ENCODE peak calls at places on chromosomes 1 and 21, in nine cellular contexts. One of them, this sample, is unnamed. For H3K4me1 and H3K36me3, the result is how much of the 10 kb centered on the place peaks cover.

GRCh38 chr1:6345009-6345408 is 48.6 kb downstream of the ACOT7 start:
- DNase-seq in lung: no peak
- DNase-seq in adrenal gland: no peak
- DNase-seq in tibial artery: no peak
- DNase-seq in thyroid gland: no peak
- DNase-seq in CD8-positive, alpha-beta T cell: no peak
- DNase-seq in left ventricle myocardium inferior: no peak
- DNase-seq in pancreas: no peak
- DNase-seq in PC-9: no peak
- DNase-seq in this sample: peak

GRCh38 chr21:35222021-35222420 is 172.9 kb upstream of the RUNX1 start:
- DNase-seq in lung: no peak
- DNase-seq in adrenal gland: no peak
- DNase-seq in tibial artery: no peak
- DNase-seq in thyroid gland: no peak
- DNase-seq in CD8-positive, alpha-beta T cell: no peak
- DNase-seq in left ventricle myocardium inferior: no peak
- DNase-seq in pancreas: no peak
- DNase-seq in PC-9: no peak
- DNase-seq in this sample: no peak

GRCh38 chr21:34243562-34243961 is 120.2 kb upstream of the KCNE2 start:
- DNase-seq in lung: peak
- DNase-seq in adrenal gland: peak
- DNase-seq in tibial artery: no peak
- DNase-seq in thyroid gland: peak
- DNase-seq in CD8-positive, alpha-beta T cell: no peak
- DNase-seq in left ventricle myocardium inferior: no peak
- DNase-seq in pancreas: no peak
- DNase-seq in PC-9: peak
- DNase-seq in this sample: no peak

GRCh38 chr1:184622136-184622823 is 132.4 kb downstream of the EDEM3 start:
- DNase-seq in lung: peak
- DNase-seq in adrenal gland: peak
- DNase-seq in tibial artery: peak
- DNase-seq in thyroid gland: peak
- DNase-seq in CD8-positive, alpha-beta T cell: no peak
- DNase-seq in left ventricle myocardium inferior: peak
- DNase-seq in pancreas: peak
- DNase-seq in PC-9: no peak
- DNase-seq in this sample: peak

GRCh38 chr1:77514871-77515776 is 167.3 kb downstream of the ZZZ3 start:
- DNase-seq in lung: no peak
- DNase-seq in adrenal gland: peak
- DNase-seq in tibial artery: no peak
- DNase-seq in thyroid gland: no peak
- DNase-seq in CD8-positive, alpha-beta T cell: no peak
- DNase-seq in left ventricle myocardium inferior: peak
- DNase-seq in pancreas: no peak
- DNase-seq in PC-9: no peak
- DNase-seq in this sample: no peak

GRCh38 chr1:244967159-244967558 is 102.8 kb upstream of the HNRNPU start:
- DNase-seq in lung: no peak
- DNase-seq in adrenal gland: no peak
- DNase-seq in tibial artery: no peak
- DNase-seq in thyroid gland: no peak
- DNase-seq in CD8-positive, alpha-beta T cell: no peak
- DNase-seq in left ventricle myocardium inferior: no peak
- DNase-seq in pancreas: no peak
- DNase-seq in PC-9: no peak
- DNase-seq in this sample: no peak

GRCh38 chr1:67144696-67145095 is 9.9 kb upstream of the C1orf141 start:
- DNase-seq in lung: no peak
- DNase-seq in adrenal gland: no peak
- DNase-seq in tibial artery: no peak
- DNase-seq in thyroid gland: no peak
- DNase-seq in CD8-positive, alpha-beta T cell: no peak
- DNase-seq in left ventricle myocardium inferior: no peak
- DNase-seq in pancreas: no peak
- DNase-seq in PC-9: no peak
- DNase-seq in this sample: no peak

GRCh38 chr1:29264773-29265389 is 28.6 kb downstream of the PTPRU start:
- DNase-seq in lung: no peak
- DNase-seq in adrenal gland: no peak
- DNase-seq in tibial artery: no peak
- DNase-seq in thyroid gland: no peak
- DNase-seq in CD8-positive, alpha-beta T cell: no peak
- DNase-seq in left ventricle myocardium inferior: no peak
- DNase-seq in pancreas: no peak
- DNase-seq in PC-9: no peak
- DNase-seq in this sample: no peak

GRCh38 chr1:213268221-213268620 is 217.2 kb downstream of the RPS6KC1 start:
- DNase-seq in lung: no peak
- DNase-seq in adrenal gland: no peak
- DNase-seq in tibial artery: no peak
- DNase-seq in thyroid gland: no peak
- DNase-seq in CD8-positive, alpha-beta T cell: no peak
- DNase-seq in left ventricle myocardium inferior: no peak
- DNase-seq in pancreas: no peak
- DNase-seq in PC-9: no peak
- DNase-seq in this sample: no peak

GRCh38 chr1:170076199-170076598 is 1.7 kb upstream of the KIFAP3 start:
- DNase-seq in lung: no peak
- DNase-seq in adrenal gland: no peak
- DNase-seq in tibial artery: no peak
- DNase-seq in thyroid gland: no peak
- DNase-seq in CD8-positive, alpha-beta T cell: no peak
- DNase-seq in left ventricle myocardium inferior: no peak
- DNase-seq in pancreas: no peak
- DNase-seq in PC-9: no peak
- DNase-seq in this sample: no peak

GRCh38 chr1:218659911-218660677 is 315.0 kb downstream of the TGFB2 start:
- DNase-seq in lung: no peak
- DNase-seq in adrenal gland: no peak
- DNase-seq in tibial artery: no peak
- DNase-seq in thyroid gland: no peak
- DNase-seq in CD8-positive, alpha-beta T cell: no peak
- DNase-seq in left ventricle myocardium inferior: no peak
- DNase-seq in pancreas: no peak
- DNase-seq in PC-9: peak
- DNase-seq in this sample: no peak

GRCh38 chr1:157203166-157203565 is 65.0 kb upstream of the ETV3 start:
- DNase-seq in lung: no peak
- DNase-seq in adrenal gland: no peak
- DNase-seq in tibial artery: no peak
- DNase-seq in thyroid gland: no peak
- DNase-seq in CD8-positive, alpha-beta T cell: no peak
- DNase-seq in left ventricle myocardium inferior: no peak
- DNase-seq in pancreas: no peak
- DNase-seq in PC-9: no peak
- DNase-seq in this sample: no peak

GRCh38 chr1:37890378-37891014 is 31.1 kb upstream of the MTF1 start:
- DNase-seq in lung: no peak
- DNase-seq in adrenal gland: no peak
- DNase-seq in tibial artery: no peak
- DNase-seq in thyroid gland: no peak
- DNase-seq in CD8-positive, alpha-beta T cell: no peak
- DNase-seq in left ventricle myocardium inferior: no peak
- DNase-seq in pancreas: no peak
- DNase-seq in PC-9: no peak
- DNase-seq in this sample: no peak

GRCh38 chr1:71222668-71223067 is 141.8 kb upstream of the ZRANB2 start:
- DNase-seq in lung: no peak
- DNase-seq in adrenal gland: no peak
- DNase-seq in tibial artery: no peak
- DNase-seq in thyroid gland: no peak
- DNase-seq in CD8-positive, alpha-beta T cell: no peak
- DNase-seq in left ventricle myocardium inferior: no peak
- DNase-seq in pancreas: no peak
- DNase-seq in PC-9: no peak
- DNase-seq in this sample: no peak

DNA sequence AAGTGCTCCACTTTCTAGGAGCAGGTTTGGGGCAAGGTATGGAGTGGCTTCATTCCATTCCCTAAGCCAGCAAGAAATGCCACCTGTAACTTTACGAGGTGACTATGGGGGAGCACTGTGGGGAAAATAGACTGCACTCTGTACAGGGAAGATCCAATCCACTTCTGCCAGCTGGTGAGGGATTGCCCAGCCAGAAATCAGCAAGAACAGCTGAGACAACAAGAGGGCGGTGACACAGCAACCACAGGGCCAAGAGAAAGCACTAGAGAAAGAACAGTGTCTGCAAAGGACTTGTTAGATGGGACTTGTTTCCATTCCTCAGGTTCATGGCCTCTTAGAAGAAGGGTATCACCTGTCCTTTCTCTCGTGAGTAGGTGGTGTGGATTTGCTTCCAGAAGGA is 19.6 kb downstream of the CAPN8 start:
- DNase-seq in lung: no peak
- DNase-seq in adrenal gland: no peak
- DNase-seq in tibial artery: no peak
- DNase-seq in thyroid gland: no peak
- DNase-seq in CD8-positive, alpha-beta T cell: no peak
- DNase-seq in left ventricle myocardium inferior: no peak
- DNase-seq in pancreas: peak
- DNase-seq in PC-9: no peak
- DNase-seq in this sample: no peak
- H3K4me1 ChIP-seq in lung: under half
- H3K4me1 ChIP-seq in adrenal gland: under half
- H3K4me1 ChIP-seq in tibial artery: under half
- H3K4me1 ChIP-seq in thyroid gland: under half
- H3K4me1 ChIP-seq in CD8-positive, alpha-beta T cell: under half
- H3K4me1 ChIP-seq in left ventricle myocardium inferior: under half
- H3K4me1 ChIP-seq in pancreas: under half
- H3K4me1 ChIP-seq in PC-9: under half
- H3K4me1 ChIP-seq in this sample: under half

DNA sequence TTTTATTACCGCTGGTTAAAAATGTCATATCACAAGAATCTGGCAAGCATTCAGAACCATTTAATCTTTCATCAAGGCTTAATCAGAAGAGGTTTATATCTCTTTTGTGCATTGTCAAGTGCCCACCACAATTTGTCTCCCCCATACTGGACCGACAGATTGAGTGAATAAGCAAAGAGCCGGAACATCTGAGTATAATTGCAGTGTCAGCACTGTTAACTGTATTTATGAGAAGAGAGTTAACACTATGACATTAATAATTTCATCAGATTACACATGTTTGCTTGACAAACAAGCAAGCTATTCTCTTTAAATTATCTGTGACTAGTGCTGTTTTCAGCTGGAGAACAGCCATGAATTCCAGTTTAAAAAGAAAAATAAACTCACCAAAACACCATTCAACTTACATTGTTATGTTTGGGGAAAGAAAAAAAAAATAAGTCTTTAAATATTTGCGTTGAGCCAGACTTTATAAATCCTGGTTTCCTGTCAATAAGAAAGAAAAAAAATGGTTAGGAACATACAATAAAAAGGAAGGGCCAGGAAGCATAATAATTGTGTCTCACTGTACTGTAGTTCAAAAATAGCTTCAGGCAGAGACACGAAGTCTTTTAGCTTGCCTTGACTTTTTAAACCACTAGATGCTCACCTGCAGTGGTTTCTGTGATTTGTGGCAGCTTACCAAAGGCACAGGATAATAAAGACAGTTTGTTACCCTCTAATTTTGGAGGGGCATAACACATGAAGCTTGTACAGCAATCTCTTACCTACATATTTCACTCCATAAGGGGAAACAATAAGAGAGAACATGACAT is 302.2 kb upstream of the ADGRL2 start:
- DNase-seq in lung: no peak
- DNase-seq in adrenal gland: no peak
- DNase-seq in tibial artery: no peak
- DNase-seq in thyroid gland: no peak
- DNase-seq in CD8-positive, alpha-beta T cell: no peak
- DNase-seq in left ventricle myocardium inferior: no peak
- DNase-seq in pancreas: no peak
- DNase-seq in PC-9: no peak
- DNase-seq in this sample: no peak
- TF ChIP-seq CTCF in lung: no peak
- TF ChIP-seq CTCF in adrenal gland: no peak
- TF ChIP-seq CTCF in tibial artery: no peak
- TF ChIP-seq CTCF in thyroid gland: peak
- TF ChIP-seq CTCF in CD8-positive, alpha-beta T cell: no peak
- TF ChIP-seq CTCF in left ventricle myocardium inferior: peak
- TF ChIP-seq CTCF in pancreas: no peak
- TF ChIP-seq CTCF in PC-9: no peak
- TF ChIP-seq CTCF in this sample: no peak

GRCh38 chr1:167529829-167530474 is 11.6 kb upstream of the CD247 start:
- DNase-seq in lung: no peak
- DNase-seq in adrenal gland: no peak
- DNase-seq in tibial artery: no peak
- DNase-seq in thyroid gland: no peak
- DNase-seq in CD8-positive, alpha-beta T cell: no peak
- DNase-seq in left ventricle myocardium inferior: no peak
- DNase-seq in pancreas: no peak
- DNase-seq in PC-9: no peak
- DNase-seq in this sample: no peak
- H3K36me3 ChIP-seq in lung: under half
- H3K36me3 ChIP-seq in adrenal gland: under half
- H3K36me3 ChIP-seq in tibial artery: under half
- H3K36me3 ChIP-seq in thyroid gland: under half
- H3K36me3 ChIP-seq in CD8-positive, alpha-beta T cell: under half
- H3K36me3 ChIP-seq in left ventricle myocardium inferior: under half
- H3K36me3 ChIP-seq in pancreas: under half
- H3K36me3 ChIP-seq in PC-9: under half
- H3K36me3 ChIP-seq in this sample: under half

GRCh38 chr1:93596329-93597089 is 85.1 kb downstream of the BCAR3 start:
- DNase-seq in lung: no peak
- DNase-seq in adrenal gland: no peak
- DNase-seq in tibial artery: no peak
- DNase-seq in thyroid gland: no peak
- DNase-seq in CD8-positive, alpha-beta T cell: no peak
- DNase-seq in left ventricle myocardium inferior: no peak
- DNase-seq in pancreas: no peak
- DNase-seq in PC-9: no peak
- DNase-seq in this sample: no peak

GRCh38 chr1:93599479-93599878 is 82.2 kb downstream of the BCAR3 start:
- DNase-seq in lung: no peak
- DNase-seq in adrenal gland: no peak
- DNase-seq in tibial artery: no peak
- DNase-seq in thyroid gland: no peak
- DNase-seq in CD8-positive, alpha-beta T cell: no peak
- DNase-seq in left ventricle myocardium inferior: no peak
- DNase-seq in pancreas: no peak
- DNase-seq in PC-9: no peak
- DNase-seq in this sample: no peak

GRCh38 chr1:93598396-93598795 is 83.2 kb downstream of the BCAR3 start:
- DNase-seq in lung: no peak
- DNase-seq in adrenal gland: no peak
- DNase-seq in tibial artery: no peak
- DNase-seq in thyroid gland: no peak
- DNase-seq in CD8-positive, alpha-beta T cell: no peak
- DNase-seq in left ventricle myocardium inferior: no peak
- DNase-seq in pancreas: no peak
- DNase-seq in PC-9: no peak
- DNase-seq in this sample: no peak

GRCh38 chr1:93598861-93599439 is 82.7 kb downstream of the BCAR3 start:
- DNase-seq in lung: no peak
- DNase-seq in adrenal gland: no peak
- DNase-seq in tibial artery: no peak
- DNase-seq in thyroid gland: no peak
- DNase-seq in CD8-positive, alpha-beta T cell: no peak
- DNase-seq in left ventricle myocardium inferior: no peak
- DNase-seq in pancreas: no peak
- DNase-seq in PC-9: no peak
- DNase-seq in this sample: no peak

GRCh38 chr1:93597697-93598096 is 83.9 kb downstream of the BCAR3 start:
- DNase-seq in lung: no peak
- DNase-seq in adrenal gland: no peak
- DNase-seq in tibial artery: no peak
- DNase-seq in thyroid gland: no peak
- DNase-seq in CD8-positive, alpha-beta T cell: no peak
- DNase-seq in left ventricle myocardium inferior: peak
- DNase-seq in pancreas: no peak
- DNase-seq in PC-9: no peak
- DNase-seq in this sample: no peak
- H3K4me1 ChIP-seq in lung: under half
- H3K4me1 ChIP-seq in adrenal gland: under half
- H3K4me1 ChIP-seq in tibial artery: under half
- H3K4me1 ChIP-seq in thyroid gland: under half
- H3K4me1 ChIP-seq in CD8-positive, alpha-beta T cell: under half
- H3K4me1 ChIP-seq in left ventricle myocardium inferior: half or more
- H3K4me1 ChIP-seq in pancreas: under half
- H3K4me1 ChIP-seq in PC-9: under half
- H3K4me1 ChIP-seq in this sample: under half

This sample was measured in mucosa of descending colon.